ENCODE peak calls at places on chromosomes 7 and 10, in six cellular contexts. D, M, N, A, E and I are unnamed samples.

GRCh38 chr10:88598060-88598459 is 11.5 kb downstream of the LIPJ start:
- DNase-seq in D (no peak), M (no peak), N (no peak), A (no peak), E (no peak), I (no peak)

GRCh38 chr10:6737758-6738463 is 157.8 kb upstream of the PRKCQ start:
- DNase-seq in D (peak), M (peak), N (peak), A (no peak), E (peak), I (peak)

GRCh38 chr7:29112721-29113120 is 33.6 kb downstream of the CPVL start:
- DNase-seq in D (no peak), M (no peak), N (no peak), A (no peak), E (no peak), I (no peak)

GRCh38 chr7:96388166-96388565 is 66.3 kb upstream of the SLC25A13 start:
- DNase-seq in D (peak), M (peak), N (no peak), A (no peak), E (peak), I (peak)

GRCh38 chr10:30997536-30998252 is 34.0 kb downstream of the ZNF438 start:
- DNase-seq in D (no peak), M (no peak), N (no peak), A (no peak), E (no peak), I (no peak)

GRCh38 chr7:1812693-1813393 is 142.8 kb downstream of the ELFN1 start:
- DNase-seq in D (no peak), M (no peak), N (no peak), A (no peak), E (no peak), I (no peak)

GRCh38 chr10:689433-690226 is at the start of gene DIP2C:
- DNase-seq in D (peak), M (peak), N (peak), A (no peak), E (peak), I (peak)

GRCh38 chr7:40714338-40715052 is 579.7 kb downstream of the SUGCT start:
- DNase-seq in D (peak), M (peak), N (no peak), A (no peak), E (no peak), I (no peak)

GRCh38 chr7:105655901-105656380 is 74.6 kb upstream of the EFCAB10 start:
- DNase-seq in D (no peak), M (no peak), N (no peak), A (no peak), E (no peak), I (no peak)

GRCh38 chr7:42065942-42066341 is 171.1 kb downstream of the GLI3 start:
- DNase-seq in D (no peak), M (peak), N (peak), A (no peak), E (peak), I (no peak)

GRCh38 chr7:901388-902154 is 25.2 kb downstream of the GET4 start:
- DNase-seq in D (peak), M (peak), N (peak), A (no peak), E (peak), I (peak)

GRCh38 chr10:117653170-117653515 is 110.6 kb downstream of the EMX2 start:
- DNase-seq in D (peak), M (peak), N (no peak), A (peak), E (peak), I (peak)

GRCh38 chr10:6296456-6297214 is 93.9 kb downstream of the PFKFB3 start:
- DNase-seq in D (no peak), M (no peak), N (no peak), A (no peak), E (no peak), I (no peak)

GRCh38 chr10:79376751-79377556 is 29.7 kb downstream of the PPIF start:
- DNase-seq in D (no peak), M (no peak), N (no peak), A (no peak), E (no peak), I (no peak)

GRCh38 chr7:127253289-127254162 is 785 bp upstream of the GRM8 start:
- DNase-seq in D (peak), M (peak), N (peak), A (peak), E (peak), I (peak)

GRCh38 chr10:29922904-29923303 is 136.5 kb downstream of the JCAD start:
- DNase-seq in D (peak), M (no peak), N (no peak), A (no peak), E (peak), I (no peak)

GRCh38 chr7:86600506-86601290 is 43.0 kb upstream of the GRM3 start:
- DNase-seq in D (no peak), M (no peak), N (peak), A (no peak), E (no peak), I (no peak)

GRCh38 chr7:43577485-43577951 is 5.4 kb upstream of the STK17A start:
- DNase-seq in D (peak), M (peak), N (no peak), A (no peak), E (peak), I (no peak)

GRCh38 chr7:22357311-22358175 is 589 bp upstream of the RAPGEF5 start:
- DNase-seq in D (no peak), M (peak), N (no peak), A (no peak), E (peak), I (no peak)

GRCh38 chr10:102718220-102718619 is 3.8 kb downstream of the SFXN2 start:
- DNase-seq in D (no peak), M (peak), N (no peak), A (no peak), E (peak), I (peak)

GRCh38 chr7:35780070-35780469 is 20.8 kb upstream of the SEPTIN7 start:
- DNase-seq in D (no peak), M (no peak), N (no peak), A (no peak), E (no peak), I (no peak)

GRCh38 chr7:2150445-2150815 is 82.3 kb downstream of the MAD1L1 start:
- DNase-seq in D (no peak), M (no peak), N (no peak), A (no peak), E (no peak), I (no peak)

GRCh38 chr10:89567566-89568245 is 32.3 kb upstream of the SLC16A12 start:
- DNase-seq in D (peak), M (peak), N (no peak), A (no peak), E (no peak), I (peak)

GRCh38 chr10:60006046-60006445 is 99.7 kb upstream of the CCDC6 start:
- DNase-seq in D (no peak), M (no peak), N (no peak), A (no peak), E (peak), I (no peak)

GRCh38 chr10:132631348-132631735 is 93.8 kb downstream of the INPP5A start:
- DNase-seq in D (peak), M (no peak), N (no peak), A (no peak), E (peak), I (no peak)

GRCh38 chr7:82221152-82221674 is 222.4 kb downstream of the CACNA2D1 start:
- DNase-seq in D (no peak), M (peak), N (no peak), A (no peak), E (no peak), I (no peak)

GRCh38 chr7:150941351-150941982 is 36.7 kb downstream of the KCNH2 start:
- DNase-seq in D (no peak), M (no peak), N (no peak), A (no peak), E (no peak), I (no peak)

GRCh38 chr10:131851332-131851731 is 49.5 kb upstream of the PPP2R2D start:
- DNase-seq in D (no peak), M (no peak), N (no peak), A (no peak), E (no peak), I (no peak)

GRCh38 chr10:12710594-12711343 is 290.7 kb downstream of the CCDC3 start:
- DNase-seq in D (peak), M (peak), N (peak), A (peak), E (peak), I (peak)

GRCh38 chr7:37446371-37446770 is 2.3 kb downstream of the ELMO1 start:
- DNase-seq in D (no peak), M (no peak), N (no peak), A (no peak), E (no peak), I (no peak)

GRCh38 chr7:58086871-58087535 is 637.0 kb downstream of the ZNF716 start:
- DNase-seq in D (no peak), M (no peak), N (no peak), A (no peak), E (no peak), I (no peak)

GRCh38 chr10:67606572-67606971 is 89.4 kb downstream of the CTNNA3 start:
- DNase-seq in D (peak), M (peak), N (no peak), A (peak), E (peak), I (peak)

GRCh38 chr7:42099076-42099836 is 137.8 kb downstream of the GLI3 start:
- DNase-seq in D (no peak), M (peak), N (no peak), A (no peak), E (no peak), I (no peak)

GRCh38 chr7:99036531-99037175 is 107.3 kb downstream of the SMURF1 start:
- DNase-seq in D (peak), M (peak), N (peak), A (no peak), E (peak), I (peak)

GRCh38 chr10:88565072-88565471 is 18.0 kb downstream of the RNLS start:
- DNase-seq in D (peak), M (peak), N (peak), A (no peak), E (no peak), I (peak)

GRCh38 chr7:1255817-1256340 is 23.2 kb downstream of the UNCX start:
- DNase-seq in D (no peak), M (no peak), N (no peak), A (no peak), E (no peak), I (no peak)

GRCh38 chr7:25028370-25028971 is 48.5 kb upstream of the OSBPL3 start:
- DNase-seq in D (peak), M (peak), N (no peak), A (peak), E (peak), I (peak)